ENCODE peak calls at places on chromosomes 4 and X, in seven cellular contexts. One of them, this sample, is unnamed.

GRCh38 chr4:185542626-185543336 is 7.5 kb upstream of the PDLIM3 start:
- DNase-seq in EH: no peak
- DNase-seq in fibroblast of lung: peak; percentile 88
- DNase-seq in spleen: no peak
- DNase-seq in stimulated activated CD4-positive, alpha-beta T cell treated with anti-CD3 and anti-CD28 coated beads, Interleukin-15, amount 100 ng/mL, for 48 hours: no peak
- DNase-seq in activated naive CD8-positive, alpha-beta T cell treated with anti-CD3 and anti-CD28 coated beads, Interleukin-2, amount 50 U/mL, for 24 hours: no peak
- DNase-seq in nephron progenitor cell: peak; percentile 12
- DNase-seq in this sample: no peak

GRCh38 chr4:10727140-10727880 is 42.7 kb upstream of the CLNK start:
- DNase-seq in EH: no peak
- DNase-seq in fibroblast of lung: no peak
- DNase-seq in spleen: no peak
- DNase-seq in stimulated activated CD4-positive, alpha-beta T cell treated with anti-CD3 and anti-CD28 coated beads, Interleukin-15, amount 100 ng/mL, for 48 hours: no peak
- DNase-seq in activated naive CD8-positive, alpha-beta T cell treated with anti-CD3 and anti-CD28 coated beads, Interleukin-2, amount 50 U/mL, for 24 hours: peak; percentile 44
- DNase-seq in nephron progenitor cell: no peak
- DNase-seq in this sample: no peak

GRCh38 chr4:118280501-118281218 is 72.1 kb downstream of the PRSS12 start:
- DNase-seq in EH: peak; percentile 81
- DNase-seq in fibroblast of lung: peak; percentile 85
- DNase-seq in spleen: no peak
- DNase-seq in stimulated activated CD4-positive, alpha-beta T cell treated with anti-CD3 and anti-CD28 coated beads, Interleukin-15, amount 100 ng/mL, for 48 hours: no peak
- DNase-seq in activated naive CD8-positive, alpha-beta T cell treated with anti-CD3 and anti-CD28 coated beads, Interleukin-2, amount 50 U/mL, for 24 hours: peak; percentile 23
- DNase-seq in nephron progenitor cell: peak; percentile 44
- DNase-seq in this sample: peak; percentile 12

GRCh38 chr4:155371432-155372043 is 5.2 kb downstream of the MAP9 start:
- DNase-seq in EH: peak; percentile 39
- DNase-seq in fibroblast of lung: peak; percentile 53
- DNase-seq in spleen: no peak
- DNase-seq in stimulated activated CD4-positive, alpha-beta T cell treated with anti-CD3 and anti-CD28 coated beads, Interleukin-15, amount 100 ng/mL, for 48 hours: no peak
- DNase-seq in activated naive CD8-positive, alpha-beta T cell treated with anti-CD3 and anti-CD28 coated beads, Interleukin-2, amount 50 U/mL, for 24 hours: no peak
- DNase-seq in nephron progenitor cell: no peak
- DNase-seq in this sample: no peak

GRCh38 chrX:129653181-129653984 is 1.4 kb downstream of the APLN start:
- DNase-seq in EH: no peak
- DNase-seq in fibroblast of lung: no peak
- DNase-seq in spleen: no peak
- DNase-seq in stimulated activated CD4-positive, alpha-beta T cell treated with anti-CD3 and anti-CD28 coated beads, Interleukin-15, amount 100 ng/mL, for 48 hours: no peak
- DNase-seq in activated naive CD8-positive, alpha-beta T cell treated with anti-CD3 and anti-CD28 coated beads, Interleukin-2, amount 50 U/mL, for 24 hours: no peak
- DNase-seq in nephron progenitor cell: no peak
- DNase-seq in this sample: no peak

GRCh38 chr4:86810867-86811266 is 38.3 kb downstream of the SLC10A6 start:
- DNase-seq in EH: no peak
- DNase-seq in fibroblast of lung: no peak
- DNase-seq in spleen: no peak
- DNase-seq in stimulated activated CD4-positive, alpha-beta T cell treated with anti-CD3 and anti-CD28 coated beads, Interleukin-15, amount 100 ng/mL, for 48 hours: no peak
- DNase-seq in activated naive CD8-positive, alpha-beta T cell treated with anti-CD3 and anti-CD28 coated beads, Interleukin-2, amount 50 U/mL, for 24 hours: no peak
- DNase-seq in nephron progenitor cell: no peak
- DNase-seq in this sample: no peak

GRCh38 chr4:79467246-79467932 is 59.4 kb upstream of the GK2 start:
- DNase-seq in EH: no peak
- DNase-seq in fibroblast of lung: peak; percentile 3
- DNase-seq in spleen: no peak
- DNase-seq in stimulated activated CD4-positive, alpha-beta T cell treated with anti-CD3 and anti-CD28 coated beads, Interleukin-15, amount 100 ng/mL, for 48 hours: no peak
- DNase-seq in activated naive CD8-positive, alpha-beta T cell treated with anti-CD3 and anti-CD28 coated beads, Interleukin-2, amount 50 U/mL, for 24 hours: no peak
- DNase-seq in nephron progenitor cell: no peak
- DNase-seq in this sample: no peak

GRCh38 chrX:72313757-72314156 is 8.0 kb upstream of the CITED1 start:
- DNase-seq in EH: no peak
- DNase-seq in fibroblast of lung: no peak
- DNase-seq in spleen: no peak
- DNase-seq in stimulated activated CD4-positive, alpha-beta T cell treated with anti-CD3 and anti-CD28 coated beads, Interleukin-15, amount 100 ng/mL, for 48 hours: no peak
- DNase-seq in activated naive CD8-positive, alpha-beta T cell treated with anti-CD3 and anti-CD28 coated beads, Interleukin-2, amount 50 U/mL, for 24 hours: no peak
- DNase-seq in nephron progenitor cell: no peak
- DNase-seq in this sample: no peak

GRCh38 chrX:133741303-133741702 is 244.1 kb downstream of the GPC3 start:
- DNase-seq in EH: peak; percentile 36
- DNase-seq in fibroblast of lung: peak; percentile 55
- DNase-seq in spleen: no peak
- DNase-seq in stimulated activated CD4-positive, alpha-beta T cell treated with anti-CD3 and anti-CD28 coated beads, Interleukin-15, amount 100 ng/mL, for 48 hours: no peak
- DNase-seq in activated naive CD8-positive, alpha-beta T cell treated with anti-CD3 and anti-CD28 coated beads, Interleukin-2, amount 50 U/mL, for 24 hours: no peak
- DNase-seq in nephron progenitor cell: no peak
- DNase-seq in this sample: no peak

GRCh38 chr4:112526061-112526460 is 10.1 kb upstream of the NEUROG2 start:
- DNase-seq in EH: peak; percentile 69
- DNase-seq in fibroblast of lung: no peak
- DNase-seq in spleen: no peak
- DNase-seq in stimulated activated CD4-positive, alpha-beta T cell treated with anti-CD3 and anti-CD28 coated beads, Interleukin-15, amount 100 ng/mL, for 48 hours: no peak
- DNase-seq in activated naive CD8-positive, alpha-beta T cell treated with anti-CD3 and anti-CD28 coated beads, Interleukin-2, amount 50 U/mL, for 24 hours: no peak
- DNase-seq in nephron progenitor cell: no peak
- DNase-seq in this sample: no peak

GRCh38 chr4:26151615-26152014 is 169.2 kb upstream of the RBPJ start:
- DNase-seq in EH: no peak
- DNase-seq in fibroblast of lung: peak; percentile 55
- DNase-seq in spleen: no peak
- DNase-seq in stimulated activated CD4-positive, alpha-beta T cell treated with anti-CD3 and anti-CD28 coated beads, Interleukin-15, amount 100 ng/mL, for 48 hours: no peak
- DNase-seq in activated naive CD8-positive, alpha-beta T cell treated with anti-CD3 and anti-CD28 coated beads, Interleukin-2, amount 50 U/mL, for 24 hours: no peak
- DNase-seq in nephron progenitor cell: no peak
- DNase-seq in this sample: no peak

GRCh38 chrX:119228506-119229290 is 7.4 kb upstream of the PGRMC1 start:
- DNase-seq in EH: peak; percentile 93
- DNase-seq in fibroblast of lung: peak; percentile 85
- DNase-seq in spleen: no peak
- DNase-seq in stimulated activated CD4-positive, alpha-beta T cell treated with anti-CD3 and anti-CD28 coated beads, Interleukin-15, amount 100 ng/mL, for 48 hours: no peak
- DNase-seq in activated naive CD8-positive, alpha-beta T cell treated with anti-CD3 and anti-CD28 coated beads, Interleukin-2, amount 50 U/mL, for 24 hours: no peak
- DNase-seq in nephron progenitor cell: no peak
- DNase-seq in this sample: no peak

This sample was measured in effector CD8-positive, alpha-beta T cell.